ENCODE peak calls at places on chromosomes 3 and 15, in five cellular contexts. T is heart right ventricle, X is bronchial epithelial cell, S is astrocyte of the spinal cord, K is HL-60. C is an unnamed sample.

GRCh38 chr3:123084738-123085237 is 18.0 kb downstream of the PDIA5 start:
- DNase-seq in X (no peak), K (no peak), T (no peak), S (no peak), C (peak)

GRCh38 chr3:58693929-58694850 is 27.6 kb upstream of the FAM3D start:
- DNase-seq in T (no peak), S (no peak), X (no peak), K (peak), C (no peak)

GRCh38 chr3:10950476-10951294 is 41.9 kb upstream of the SLC6A1 start:
- DNase-seq in X (peak), T (peak), S (peak), K (peak), C (peak)

GRCh38 chr15:65939901-65940617 is 70.8 kb downstream of the RAB11A start:
- DNase-seq in X (peak), S (peak), T (peak), K (no peak), C (peak)

GRCh38 chr15:58699769-58700168 is 49.7 kb downstream of the ADAM10 start:
- DNase-seq in S (no peak), K (no peak), X (peak), T (no peak), C (no peak)

GRCh38 chr3:176359211-176359610 is 838.1 kb downstream of the TBL1XR1 start:
- DNase-seq in K (no peak), T (no peak), X (no peak), S (no peak), C (no peak)

GRCh38 chr3:29099775-29100174 is 181.1 kb upstream of the RBMS3 start:
- DNase-seq in K (no peak), S (no peak), X (no peak), T (no peak), C (no peak)

GRCh38 chr3:101865751-101866509 is 16.6 kb downstream of the NFKBIZ start:
- DNase-seq in K (no peak), X (peak), S (no peak), T (no peak), C (peak)

GRCh38 chr15:64092075-64092820 is 1.4 kb downstream of the CIAO2A start:
- DNase-seq in K (no peak), S (no peak), T (no peak), X (no peak), C (no peak)

GRCh38 chr15:73001840-73002239 is 50.4 kb upstream of the NEO1 start:
- DNase-seq in T (no peak), K (no peak), X (no peak), S (no peak), C (no peak)

GRCh38 chr3:164380156-164380555 is 698.1 kb downstream of the SI start:
- DNase-seq in K (no peak), X (no peak), T (no peak), S (no peak), C (no peak)

GRCh38 chr3:157502916-157503620 is at the start of gene VEPH1:
- DNase-seq in T (no peak), K (no peak), X (peak), S (peak), C (peak)

GRCh38 chr15:85579957-85580694 is 199.7 kb downstream of the AKAP13 start:
- DNase-seq in S (peak), K (no peak), X (no peak), T (peak), C (peak)

GRCh38 chr3:159929181-159929893 is 59.3 kb upstream of the IL12A start:
- DNase-seq in T (peak), X (peak), K (peak), S (peak), C (peak)

GRCh38 chr15:39279331-39279730 is 301.5 kb upstream of the THBS1 start:
- DNase-seq in X (no peak), S (no peak), T (no peak), K (no peak), C (no peak)

GRCh38 chr3:107443461-107443860 is 66.2 kb downstream of the CCDC54 start:
- DNase-seq in K (no peak), X (no peak), S (no peak), T (no peak), C (no peak)

GRCh38 chr3:182967218-182968204 is 12.8 kb downstream of the DCUN1D1 start:
- DNase-seq in X (no peak), T (no peak), S (no peak), K (no peak), C (no peak)

GRCh38 chr3:31610700-31611275 is 78.1 kb downstream of the STT3B start:
- DNase-seq in S (peak), X (peak), K (peak), T (peak), C (peak)

GRCh38 chr15:44713006-44713966 is 2.0 kb downstream of the B2M start:
- DNase-seq in T (no peak), S (peak), X (peak), K (no peak), C (peak)

GRCh38 chr3:109806929-109807328 is 469.6 kb upstream of the DPPA4 start:
- DNase-seq in S (peak), X (peak), K (peak), T (no peak), C (peak)

GRCh38 chr15:43105077-43105769 is 615 bp downstream of the UBR1 start:
- DNase-seq in S (no peak), X (peak), T (peak), K (peak), C (no peak)

GRCh38 chr3:142801746-142802145 is 77.9 kb downstream of the TRPC1 start:
- DNase-seq in T (no peak), K (no peak), S (no peak), X (no peak), C (no peak)

GRCh38 chr15:67076147-67076843 is 10.9 kb downstream of the SMAD3 start:
- DNase-seq in X (peak), K (no peak), S (peak), T (no peak), C (peak)

GRCh38 chr3:94115482-94115881 is 52.6 kb downstream of the NSUN3 start:
- DNase-seq in S (peak), T (no peak), K (no peak), X (peak), C (peak)

GRCh38 chr15:95557226-95558046 is 773.1 kb upstream of the NR2F2 start:
- DNase-seq in K (no peak), S (peak), T (no peak), X (peak), C (peak)

GRCh38 chr15:57566840-57567239 is 24.9 kb upstream of the MYZAP start:
- DNase-seq in T (peak), K (no peak), S (no peak), X (no peak), C (no peak)

GRCh38 chr15:49468440-49468839 is 45.4 kb downstream of the FGF7 start:
- DNase-seq in S (peak), X (peak), T (no peak), K (no peak), C (peak)

GRCh38 chr3:10532939-10533730 is 27.7 kb upstream of the ATP2B2 start:
- DNase-seq in K (no peak), X (no peak), S (no peak), T (no peak), C (no peak)

GRCh38 chr15:76861815-76862397 is 43.2 kb downstream of the SCAPER start:
- DNase-seq in T (no peak), X (no peak), S (no peak), K (no peak), C (no peak)

DNA sequence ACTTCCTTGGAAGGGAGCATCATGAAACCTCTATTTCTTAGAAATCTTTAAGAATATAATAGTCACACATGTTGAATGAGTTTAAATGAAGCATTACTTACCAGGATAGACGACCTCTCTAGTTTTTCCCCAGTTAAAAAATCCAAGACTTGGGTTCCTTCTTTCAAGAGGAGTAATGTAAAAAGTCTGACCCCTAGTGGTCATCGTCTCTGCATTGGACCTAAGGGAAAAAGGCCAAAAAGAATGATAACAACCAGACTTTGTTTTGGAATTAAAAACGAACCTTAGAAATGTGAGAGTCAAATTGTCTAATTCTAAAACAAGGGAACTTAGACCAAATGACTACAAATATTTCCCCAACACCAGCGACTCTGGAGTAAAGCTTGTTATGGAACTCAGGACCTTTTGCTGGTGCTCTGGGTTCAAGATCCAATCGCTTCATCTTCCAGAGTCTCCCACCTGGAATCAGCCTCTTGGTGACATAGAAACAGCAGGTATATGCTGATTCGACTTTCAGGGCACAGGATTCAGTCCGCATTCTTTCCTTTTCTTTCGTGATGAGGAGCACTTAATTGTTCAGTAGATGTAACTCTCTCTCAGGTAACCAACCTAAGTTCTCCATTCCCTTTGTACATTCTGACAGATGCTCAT is 214.8 kb upstream of the TPRG1 start:
- DNase-seq in S (peak), X (peak), K (peak), T (peak), C (peak)
- TF ChIP-seq CTCF in S (peak), X (peak), K (peak), T (peak), C (peak)

GRCh38 chr3:111890051-111890580 is 31.1 kb downstream of the PHLDB2 start:
- DNase-seq in K (no peak), X (no peak), S (no peak), T (no peak), C (no peak)

GRCh38 chr3:111899966-111900365 is 40.9 kb downstream of the PHLDB2 start:
- DNase-seq in S (no peak), T (no peak), X (no peak), K (no peak), C (no peak)

GRCh38 chr3:111892070-111892469 is 33.0 kb downstream of the PHLDB2 start:
- DNase-seq in K (no peak), X (no peak), T (no peak), S (no peak), C (no peak)

GRCh38 chr3:111895079-111895478 is 36.0 kb downstream of the PHLDB2 start:
- DNase-seq in S (peak), T (no peak), K (no peak), X (peak), C (peak)
- TF ChIP-seq CTCF in S (peak), T (peak), K (no peak), X (no peak), C (peak)

GRCh38 chr3:38580450-38581382 is 68.8 kb downstream of the SCN5A start:
- DNase-seq in S (no peak), T (no peak), X (no peak), K (no peak), C (no peak)

GRCh38 chr3:38583688-38584087 is 65.8 kb downstream of the SCN5A start:
- DNase-seq in X (no peak), T (no peak), S (no peak), K (no peak), C (no peak)

GRCh38 chr3:38581774-38582173 is 67.7 kb downstream of the SCN5A start:
- DNase-seq in X (no peak), T (no peak), K (no peak), S (no peak), C (no peak)

GRCh38 chr3:38582941-38583645 is 66.4 kb downstream of the SCN5A start:
- DNase-seq in K (no peak), T (no peak), X (no peak), S (no peak), C (no peak)

GRCh38 chr3:38582316-38582715 is 67.2 kb downstream of the SCN5A start:
- DNase-seq in T (no peak), S (no peak), K (no peak), X (no peak), C (no peak)
- TF ChIP-seq CTCF in T (no peak), S (no peak), K (no peak), X (no peak), C (no peak)

GRCh38 chr3:188153498-188153948 is 434 bp upstream of the LPP start:
- DNase-seq in K (peak), S (peak), T (peak), X (peak), C (peak)

GRCh38 chr3:188156051-188156450 is 2.1 kb downstream of the LPP start:
- DNase-seq in S (no peak), X (no peak), T (no peak), K (no peak), C (no peak)

GRCh38 chr3:188152660-188153497 is 1.1 kb upstream of the LPP start:
- DNase-seq in K (no peak), X (peak), S (no peak), T (no peak), C (peak)

GRCh38 chr3:188154758-188155574 is 1.0 kb downstream of the LPP start:
- DNase-seq in T (peak), K (no peak), X (no peak), S (no peak), C (peak)

GRCh38 chr3:188153949-188154757 is at the start of gene LPP:
- DNase-seq in T (peak), S (peak), X (peak), K (peak), C (peak)
- TF ChIP-seq CTCF in T (peak), S (no peak), X (no peak), K (no peak), C (no peak)

GRCh38 chr15:75731248-75732100 is 18.8 kb upstream of the CSPG4 start:
- DNase-seq in K (no peak), X (no peak), S (no peak), T (peak), C (peak)
- TF ChIP-seq CTCF in K (no peak), X (no peak), S (no peak), T (no peak), C (peak)

DNA sequence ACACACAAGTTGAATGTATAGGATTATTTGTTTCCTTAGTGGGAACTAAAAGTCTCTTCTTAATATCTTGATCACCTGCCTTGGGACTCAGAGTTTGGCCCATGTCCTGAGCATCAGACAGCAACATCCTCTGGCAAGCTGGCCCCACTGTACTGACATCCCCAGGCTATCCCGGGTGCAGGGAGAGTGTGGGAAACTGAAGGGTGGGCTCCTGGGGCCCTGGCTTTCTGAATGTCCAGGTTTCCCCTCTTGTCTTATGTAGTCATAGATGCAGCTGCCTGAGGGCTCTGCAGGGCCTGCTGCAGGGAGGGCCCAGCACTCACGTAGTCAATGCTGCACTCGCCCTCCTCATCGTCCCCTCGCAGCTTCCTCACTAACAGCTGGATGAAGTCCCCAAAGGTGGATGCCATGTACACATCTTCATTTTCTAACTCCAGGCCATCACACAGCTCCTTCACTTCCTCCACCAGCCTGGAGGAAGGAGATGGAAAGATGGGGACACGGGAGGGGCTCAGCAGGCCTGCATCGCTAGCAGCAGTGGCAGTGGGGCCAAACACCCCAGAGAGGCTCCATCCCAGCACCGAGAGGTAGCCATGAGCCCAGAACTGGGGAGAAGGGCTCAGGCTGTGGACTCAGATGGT is 42.8 kb downstream of the ALDH1L1 start:
- DNase-seq in T (peak), S (no peak), K (no peak), X (no peak), C (no peak)
- TF ChIP-seq CTCF in T (no peak), S (no peak), K (no peak), X (no peak), C (no peak)

DNA sequence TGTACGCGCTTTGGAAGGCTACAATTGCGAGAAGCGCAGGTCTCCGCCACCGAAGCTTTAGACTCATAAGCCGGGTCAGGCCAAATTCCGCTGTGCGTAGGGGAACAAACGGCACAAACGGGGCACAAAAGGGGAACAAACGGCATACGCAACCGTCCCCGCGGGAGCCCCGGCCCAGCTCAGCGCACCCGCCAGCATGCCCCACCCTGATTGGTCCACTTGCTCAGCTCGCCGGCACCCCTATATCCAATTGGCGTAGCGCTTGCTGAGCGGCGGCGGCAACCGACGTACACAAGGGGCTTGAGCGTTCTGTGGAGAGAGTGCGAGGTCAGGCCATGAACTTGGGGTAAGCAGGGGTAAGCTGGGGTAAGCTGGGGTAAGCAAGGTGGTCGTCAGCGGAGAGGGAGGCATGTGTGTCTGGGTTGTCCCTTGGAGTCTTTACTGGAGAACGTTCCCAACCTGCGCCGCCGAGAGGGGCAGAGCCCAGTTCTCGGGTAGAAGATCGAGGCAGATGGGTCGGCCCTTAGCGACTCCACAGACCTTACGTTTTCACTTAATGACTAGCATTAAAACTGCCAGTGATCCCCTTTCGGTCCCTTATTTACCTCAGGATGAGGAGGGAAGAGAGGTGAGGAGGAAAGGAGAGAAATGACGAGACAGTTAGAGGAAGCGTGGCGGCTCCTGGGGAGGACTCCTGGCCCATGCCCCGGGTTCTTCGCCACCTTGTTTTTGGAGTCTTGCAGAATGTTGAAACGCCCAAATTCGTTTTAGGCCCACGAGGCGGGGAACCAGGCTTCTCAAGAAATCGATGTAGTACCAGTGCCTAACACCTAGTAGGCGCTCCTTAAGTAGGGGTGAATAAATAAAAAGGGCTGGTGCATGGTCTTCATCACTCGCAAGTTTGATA is at the start of gene CCDC66:
- DNase-seq in X (peak), S (peak), K (peak), T (peak), C (peak)
- TF ChIP-seq CTCF in X (peak), S (peak), K (peak), T (peak), C (peak)

GRCh38 chr3:175127075-175127662 is 268.0 kb downstream of the NAALADL2 start:
- DNase-seq in K (no peak), T (no peak), S (no peak), X (no peak), C (no peak)

DNA sequence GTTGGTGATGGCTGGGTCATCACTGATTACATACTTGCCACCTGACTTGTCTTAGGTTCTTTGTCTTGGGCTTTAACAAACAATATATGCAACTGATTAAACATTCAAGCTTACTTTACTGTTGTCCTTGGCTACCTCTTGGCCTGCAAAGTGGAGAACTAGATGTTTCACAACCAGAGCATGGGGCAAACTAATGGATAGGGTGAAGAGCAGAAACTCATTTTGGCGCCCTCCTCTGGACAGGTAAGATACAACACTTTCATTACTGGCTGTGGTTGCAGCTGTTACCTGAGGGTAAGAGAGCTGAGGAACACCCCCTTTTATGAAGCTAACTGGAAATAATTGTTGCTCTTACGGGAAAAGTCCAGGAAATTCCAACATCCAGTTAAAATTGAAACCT is 262.1 kb downstream of the NAALADL2 start:
- DNase-seq in K (no peak), S (no peak), T (no peak), X (peak), C (no peak)
- TF ChIP-seq CTCF in K (no peak), S (peak), T (no peak), X (peak), C (peak)

DNA sequence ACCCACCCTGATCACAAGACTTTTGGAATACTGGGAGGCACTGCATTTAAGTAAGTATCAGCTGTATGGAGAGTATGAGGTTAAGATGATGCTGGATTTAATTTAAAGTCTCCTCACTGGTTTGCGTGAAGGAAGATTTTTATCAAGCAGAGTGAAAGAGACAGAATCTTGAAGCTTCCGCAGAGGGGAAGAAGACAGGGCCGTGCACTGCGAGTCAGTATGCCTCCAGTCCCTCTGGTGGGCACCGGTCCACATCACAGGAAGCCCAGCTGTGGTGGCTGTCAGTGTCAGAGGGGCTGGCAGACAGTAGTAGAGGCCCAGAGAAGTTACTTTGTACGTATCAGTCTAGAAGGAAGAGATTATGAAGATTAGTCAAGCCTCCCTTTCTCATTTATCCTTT is 379.0 kb upstream of the TPRG1 start:
- DNase-seq in K (no peak), X (no peak), T (peak), S (peak), C (peak)
- TF ChIP-seq CTCF in K (no peak), X (no peak), T (peak), S (peak), C (peak)

GRCh38 chr3:149368201-149368849 is 9.1 kb downstream of the TM4SF1 start:
- DNase-seq in T (no peak), S (no peak), X (peak), K (no peak), C (no peak)
- TF ChIP-seq CTCF in T (peak), S (no peak), X (peak), K (no peak), C (peak)